ENCODE peak calls at places on chromosomes 3 and 15, in seven cellular contexts. X is AG09319, D is astrocyte, E is H1, S is GM12864, V is upper lobe of left lung, N is thoracic aorta. M is an unnamed sample.

GRCh38 chr3:33717866-33718594 is at the start of gene CLASP2:
- DNase-seq in E (peak; percentile 90), S (peak; percentile 60), V (peak; percentile 98), N (peak; percentile 61), D (peak; percentile 83), X (peak; percentile 54), M (peak; percentile 85)

GRCh38 chr15:49060710-49061483 is 14.7 kb upstream of the SECISBP2L start:
- DNase-seq in S (no peak), E (no peak), X (no peak), V (no peak), N (no peak), D (peak; percentile 65), M (no peak)

GRCh38 chr3:9625656-9626055 is 23.6 kb upstream of the MTMR14 start:
- DNase-seq in D (no peak), X (no peak), S (no peak), V (no peak), E (no peak), N (no peak), M (no peak)

GRCh38 chr15:89794627-89795241 is 18.6 kb downstream of the MESP2 start:
- DNase-seq in X (no peak), V (no peak), E (no peak), D (peak; percentile 42), S (no peak), N (no peak), M (no peak)

GRCh38 chr3:183698318-183698731 is 728 bp downstream of the YEATS2 start:
- DNase-seq in D (peak; percentile 30), E (no peak), S (no peak), X (no peak), V (peak; percentile 86), N (no peak), M (peak; percentile 25)

GRCh38 chr15:89364341-89364740 is 29.7 kb upstream of the POLG start:
- DNase-seq in N (no peak), X (no peak), V (no peak), E (no peak), S (no peak), D (no peak), M (no peak)

GRCh38 chr3:129890891-129891290 is 2.6 kb downstream of the TMCC1 start:
- DNase-seq in S (no peak), N (no peak), X (no peak), E (no peak), V (no peak), D (no peak), M (no peak)

GRCh38 chr3:72604287-72604686 is 244.0 kb downstream of the SHQ1 start:
- DNase-seq in V (no peak), X (no peak), S (no peak), E (no peak), D (no peak), N (no peak), M (no peak)

GRCh38 chr3:129233538-129233937 is 15.9 kb upstream of the COPG1 start:
- DNase-seq in D (no peak), E (no peak), S (peak; percentile 80), X (no peak), N (no peak), V (no peak), M (no peak)

GRCh38 chr3:119817071-119817470 is 35.2 kb downstream of the NR1I2 start:
- DNase-seq in S (no peak), X (no peak), D (no peak), V (peak; percentile 55), E (no peak), N (no peak), M (no peak)

GRCh38 chr3:37126856-37127255 is 47.5 kb downstream of the LRRFIP2 start:
- DNase-seq in S (no peak), X (no peak), V (no peak), D (no peak), N (no peak), E (no peak), M (no peak)

GRCh38 chr3:10530241-10530640 is 24.9 kb upstream of the ATP2B2 start:
- DNase-seq in D (no peak), S (no peak), V (no peak), X (no peak), E (peak; percentile 29), N (no peak), M (no peak)

GRCh38 chr3:52039846-52040245 is 16.5 kb downstream of the DUSP7 start:
- DNase-seq in V (peak; percentile 85), E (no peak), N (peak; percentile 52), D (peak; percentile 37), S (no peak), X (no peak), M (no peak)

GRCh38 chr3:42094992-42095391 is 3.8 kb downstream of the TRAK1 start:
- DNase-seq in X (no peak), E (no peak), N (no peak), D (no peak), V (no peak), S (no peak), M (no peak)

GRCh38 chr15:85427286-85428028 is 47.1 kb downstream of the AKAP13 start:
- DNase-seq in E (no peak), N (no peak), D (no peak), S (no peak), X (no peak), V (no peak), M (no peak)

GRCh38 chr15:74826372-74826819 is at the start of gene CPLX3:
- DNase-seq in D (no peak), S (no peak), X (no peak), N (no peak), E (peak; percentile 84), V (peak; percentile 91), M (peak; percentile 63)

GRCh38 chr15:74828835-74829234 is 2.4 kb downstream of the CPLX3 start:
- DNase-seq in N (no peak), E (no peak), S (no peak), V (no peak), X (no peak), D (no peak), M (no peak)

GRCh38 chr15:74825895-74826294 is 532 bp upstream of the CPLX3 start:
- DNase-seq in E (no peak), V (no peak), D (no peak), N (no peak), X (no peak), S (no peak), M (no peak)

GRCh38 chr15:74826911-74827310 is 484 bp downstream of the CPLX3 start:
- DNase-seq in N (no peak), E (no peak), D (no peak), X (no peak), S (no peak), V (no peak), M (no peak)

GRCh38 chr15:74827632-74828031 is 1.2 kb downstream of the CPLX3 start:
- DNase-seq in D (no peak), E (no peak), S (no peak), V (no peak), N (no peak), X (no peak), M (no peak)
- TF ChIP-seq CTCF in D (no peak), E (no peak), S (no peak), V (no peak), N (no peak), X (no peak), M (no peak)

DNA sequence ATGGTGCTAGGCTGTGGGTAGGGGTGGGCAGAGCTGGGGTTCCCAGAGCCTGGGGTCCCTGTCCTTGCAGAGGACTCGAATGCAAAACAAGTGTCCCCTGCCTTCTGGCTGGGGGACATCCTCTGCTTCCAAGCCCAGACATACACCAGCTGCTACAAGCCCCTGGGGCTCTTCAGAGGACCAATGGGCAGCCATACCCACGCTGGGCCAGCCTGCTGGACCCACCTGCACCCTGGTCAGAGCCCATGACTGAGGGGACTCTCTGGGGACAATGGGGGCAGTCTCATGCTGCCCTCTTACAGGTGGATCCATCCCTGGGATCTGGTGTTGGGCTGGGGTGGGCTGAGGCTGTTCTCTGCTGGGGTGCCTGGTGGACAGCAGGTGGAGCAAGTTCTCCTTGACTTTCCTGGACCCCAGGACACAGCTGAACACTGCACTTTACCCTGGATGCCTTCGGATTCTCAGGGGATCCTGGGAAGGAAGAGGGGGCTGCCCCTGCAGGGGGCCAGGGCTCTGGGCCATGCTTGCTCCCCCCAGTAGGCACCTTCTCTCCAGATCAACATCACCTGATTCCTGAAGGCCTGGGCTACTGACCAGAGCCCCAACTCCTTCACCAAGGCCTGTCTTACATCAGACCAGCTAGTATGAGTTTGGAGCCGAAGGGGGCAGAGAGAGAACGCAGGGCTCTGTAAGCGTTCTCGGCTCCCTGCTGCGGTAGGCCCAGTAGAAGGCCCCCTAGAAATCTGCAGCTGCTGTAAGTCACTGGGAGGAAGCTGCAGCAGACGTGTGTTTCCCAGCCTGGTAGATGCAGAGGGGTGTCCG is 7.2 kb upstream of the COMMD4 start:
- DNase-seq in N (no peak), V (no peak), D (no peak), S (no peak), X (no peak), E (no peak), M (no peak)
- TF ChIP-seq CTCF in N (no peak), V (no peak), D (no peak), S (no peak), X (no peak), E (no peak), M (no peak)

DNA sequence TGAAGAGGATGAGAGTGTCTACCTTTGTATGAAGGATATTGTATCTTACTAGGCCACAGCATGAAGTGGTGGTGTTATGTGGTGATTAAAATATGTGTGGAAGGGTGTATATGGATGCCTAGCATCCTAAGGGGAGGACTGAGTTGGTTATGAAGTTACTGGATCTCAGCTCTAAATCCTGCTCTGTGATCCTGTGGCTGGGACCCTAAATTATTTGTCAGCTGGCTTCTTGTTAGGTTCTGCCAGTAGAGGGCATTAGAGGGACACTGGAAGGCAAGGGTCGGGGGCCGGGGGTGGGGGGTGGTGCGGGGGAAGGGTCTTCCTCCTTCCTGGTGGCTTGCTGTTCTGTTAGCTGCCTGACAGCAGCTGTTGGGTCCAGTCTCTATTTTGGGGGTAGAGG is 34.9 kb downstream of the MORF4L1 start:
- DNase-seq in V (no peak), X (no peak), E (peak; percentile 54), S (no peak), N (no peak), D (no peak), M (no peak)
- TF ChIP-seq CTCF in V (no peak), X (peak; percentile 9), E (peak; percentile 68), S (peak; percentile 34), N (no peak), D (peak; percentile 4), M (no peak)

GRCh38 chr15:76976572-76977270 is 18.2 kb upstream of the PSTPIP1 start:
- DNase-seq in N (no peak), D (no peak), V (no peak), E (no peak), S (no peak), X (no peak), M (no peak)

GRCh38 chr15:76973906-76974305 is 21.0 kb upstream of the PSTPIP1 start:
- DNase-seq in S (no peak), X (no peak), V (no peak), N (no peak), E (no peak), D (no peak), M (no peak)

GRCh38 chr15:76974456-76975083 is 20.4 kb upstream of the PSTPIP1 start:
- DNase-seq in D (no peak), V (no peak), S (no peak), X (no peak), N (no peak), E (no peak), M (no peak)

GRCh38 chr15:76972420-76973361 is 22.2 kb upstream of the PSTPIP1 start:
- DNase-seq in D (peak; percentile 26), V (peak; percentile 50), S (no peak), E (peak; percentile 58), X (no peak), N (no peak), M (no peak)

DNA sequence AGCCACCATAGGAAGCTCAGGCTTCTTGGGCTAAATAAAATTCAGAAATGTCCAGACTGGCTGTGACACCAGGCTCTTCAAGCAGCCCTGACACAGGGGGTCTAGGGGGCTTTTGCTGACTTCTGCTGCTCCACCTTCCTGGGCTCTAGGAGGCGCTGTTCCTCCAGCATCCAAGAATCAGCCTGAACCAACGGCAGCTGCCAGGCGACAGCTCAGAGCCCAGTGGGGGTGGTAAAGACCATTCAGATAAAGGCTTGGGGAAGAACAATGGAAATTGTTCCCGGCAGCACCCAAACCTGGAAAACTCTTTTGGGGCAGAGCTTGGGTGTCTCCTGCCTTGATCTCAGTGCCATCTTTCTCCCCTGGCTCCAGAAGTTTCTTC is 21.6 kb upstream of the PSTPIP1 start:
- DNase-seq in S (no peak), N (no peak), E (peak; percentile 85), V (no peak), X (no peak), D (no peak), M (peak; percentile 66)
- TF ChIP-seq CTCF in S (peak; percentile 90), N (peak; percentile 68), E (peak; percentile 87), V (peak; percentile 18), X (peak; percentile 35), D (peak; percentile 14), M (peak; percentile 82)

M was measured in natural killer cell.